ENCODE peak calls at places on chromosome 20, in eight cellular contexts. B is prostate gland, M is heart right ventricle, T is breast epithelium, L is AG04450, W is left ventricle myocardium inferior, Z is upper lobe of right lung, P is IMR-90. N is an unnamed sample. For H3K9me3, the result is how much of the 10 kb centered on the place peaks cover.

GRCh38 chr20:10521068-10521834 is 86.1 kb downstream of the SLX4IP start:
- DNase-seq in P (peak), L (no peak), W (no peak), M (no peak), T (no peak), Z (no peak), B (no peak), N (no peak)

GRCh38 chr20:49415005-49415663 is 67.3 kb downstream of the KCNB1 start:
- DNase-seq in L (no peak), Z (no peak), P (no peak), T (no peak), M (no peak), W (no peak), B (no peak), N (no peak)

GRCh38 chr20:38660429-38660828 is 58.8 kb downstream of the ARHGAP40 start:
- DNase-seq in B (no peak), M (no peak), T (no peak), P (no peak), Z (no peak), W (no peak), L (no peak), N (no peak)

GRCh38 chr20:24851346-24852019 is 97.6 kb upstream of the CST7 start:
- DNase-seq in T (no peak), B (no peak), M (no peak), Z (no peak), W (no peak), L (no peak), P (no peak), N (no peak)

GRCh38 chr20:42530855-42531674 is 658.6 kb downstream of the PTPRT start:
- DNase-seq in W (no peak), M (peak), T (no peak), P (no peak), B (no peak), L (no peak), Z (no peak), N (peak)

GRCh38 chr20:1888796-1889463 is 6.3 kb upstream of the SIRPA start:
- DNase-seq in M (no peak), B (no peak), W (no peak), P (peak), T (peak), L (no peak), Z (no peak), N (no peak)

GRCh38 chr20:64038579-64039292 is 2.8 kb downstream of the C20orf204 start:
- DNase-seq in Z (peak), M (peak), B (peak), P (peak), L (no peak), W (peak), T (peak), N (peak)

GRCh38 chr20:49595346-49595745 is 27.4 kb upstream of the PTGIS start:
- DNase-seq in W (no peak), L (no peak), P (no peak), B (no peak), M (no peak), Z (no peak), T (no peak), N (no peak)

GRCh38 chr20:8909596-8909995 is 159.3 kb upstream of the PLCB4 start:
- DNase-seq in B (no peak), T (no peak), M (no peak), L (no peak), P (peak), W (no peak), Z (no peak), N (no peak)

GRCh38 chr20:11429168-11429567 is 488.5 kb upstream of the BTBD3 start:
- DNase-seq in T (no peak), M (no peak), W (no peak), B (no peak), Z (no peak), L (no peak), P (no peak), N (no peak)

GRCh38 chr20:49891486-49891885 is 23.8 kb downstream of the SPATA2 start:
- DNase-seq in B (no peak), T (no peak), P (no peak), W (no peak), M (no peak), Z (no peak), L (no peak), N (no peak)

GRCh38 chr20:46694484-46694883 is 5.2 kb upstream of the TP53RK start:
- DNase-seq in M (no peak), W (no peak), L (no peak), Z (no peak), T (no peak), B (no peak), P (peak), N (no peak)

GRCh38 chr20:23200914-23201313 is 114.8 kb upstream of the CD93 start:
- DNase-seq in B (peak), M (peak), L (no peak), Z (no peak), T (no peak), P (peak), W (no peak), N (peak)

GRCh38 chr20:40258931-40259330 is 430.1 kb downstream of the MAFB start:
- DNase-seq in L (no peak), M (no peak), P (no peak), W (no peak), T (no peak), Z (no peak), B (no peak), N (no peak)

DNA sequence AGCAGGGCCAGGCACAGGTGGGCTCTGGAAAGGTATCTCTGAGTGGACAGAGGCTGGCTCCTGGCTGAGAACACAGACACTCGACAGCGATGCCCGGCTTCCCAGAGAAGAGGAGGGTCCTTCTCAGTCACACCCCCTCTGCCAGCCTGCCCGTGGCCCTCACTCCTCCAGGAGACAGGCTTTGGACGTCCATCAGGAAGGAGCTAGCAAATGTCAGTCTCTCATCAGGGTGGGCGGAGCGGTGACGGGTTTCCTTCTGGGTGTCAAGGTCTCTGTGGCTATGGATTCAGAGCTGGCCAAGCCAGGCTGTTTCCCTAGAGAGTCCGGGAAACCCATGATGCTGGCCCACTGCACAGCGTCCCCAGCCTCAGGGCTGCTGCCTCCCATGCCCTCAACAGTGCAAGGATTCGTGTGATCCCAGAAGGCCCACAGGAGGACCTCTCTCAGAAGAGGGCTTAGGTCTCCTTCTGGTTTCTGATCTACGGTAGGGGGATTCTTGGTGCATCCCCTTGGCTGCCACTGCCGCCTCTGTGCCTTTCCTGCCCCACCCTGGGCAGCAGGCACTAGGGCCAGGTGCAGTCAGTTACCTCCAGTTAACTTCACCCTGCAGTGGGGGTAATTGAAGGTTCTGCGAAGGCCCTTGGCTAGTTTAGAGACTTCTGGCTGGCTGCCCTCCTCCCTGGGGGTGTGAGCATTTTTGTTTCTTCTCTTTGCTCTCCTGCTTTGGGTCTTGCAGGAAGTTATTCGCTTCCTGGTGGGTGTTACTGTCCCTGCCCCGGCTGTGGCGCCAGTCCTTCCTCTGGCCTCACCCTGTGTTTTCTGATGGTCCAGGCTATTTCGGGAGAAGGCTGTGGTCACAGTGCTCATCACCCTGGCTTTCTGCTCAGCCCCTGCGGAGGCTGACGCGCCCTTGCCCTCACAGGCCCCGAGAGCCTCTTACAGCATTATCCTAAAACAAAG is 80.2 kb downstream of the CDH4 start:
- DNase-seq in B (no peak), P (no peak), T (no peak), L (no peak), M (no peak), W (no peak), Z (no peak), N (no peak)
- TF ChIP-seq CTCF in B (no peak), P (no peak), T (no peak), L (no peak), M (no peak), W (no peak), Z (no peak), N (no peak)

DNA sequence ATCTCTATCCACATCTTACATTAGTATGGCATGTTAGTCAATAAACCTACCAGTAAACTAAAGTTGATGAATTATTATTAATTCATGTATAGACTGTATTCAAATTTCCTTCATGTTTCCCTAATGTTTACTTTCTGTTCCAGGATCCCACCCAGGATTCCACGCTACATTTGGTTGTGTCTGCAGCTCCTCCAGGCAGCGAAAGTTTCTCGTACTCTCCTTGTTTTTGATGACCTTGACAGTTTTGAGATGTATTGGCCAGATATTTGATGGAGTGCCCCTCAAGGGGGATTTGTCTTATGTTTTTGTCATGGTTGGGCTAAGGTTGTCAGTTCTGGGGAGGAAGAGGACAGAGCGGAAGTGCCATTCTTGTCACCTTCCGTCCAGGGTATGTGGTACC is 445.2 kb upstream of the CDH4 start:
- DNase-seq in B (no peak), Z (no peak), W (no peak), T (no peak), L (no peak), P (no peak), M (no peak), N (no peak)
- H3K9me3 ChIP-seq in B (under half), Z (under half), W (under half), T (under half), L (under half), P (under half), M (under half), N (under half)

DNA sequence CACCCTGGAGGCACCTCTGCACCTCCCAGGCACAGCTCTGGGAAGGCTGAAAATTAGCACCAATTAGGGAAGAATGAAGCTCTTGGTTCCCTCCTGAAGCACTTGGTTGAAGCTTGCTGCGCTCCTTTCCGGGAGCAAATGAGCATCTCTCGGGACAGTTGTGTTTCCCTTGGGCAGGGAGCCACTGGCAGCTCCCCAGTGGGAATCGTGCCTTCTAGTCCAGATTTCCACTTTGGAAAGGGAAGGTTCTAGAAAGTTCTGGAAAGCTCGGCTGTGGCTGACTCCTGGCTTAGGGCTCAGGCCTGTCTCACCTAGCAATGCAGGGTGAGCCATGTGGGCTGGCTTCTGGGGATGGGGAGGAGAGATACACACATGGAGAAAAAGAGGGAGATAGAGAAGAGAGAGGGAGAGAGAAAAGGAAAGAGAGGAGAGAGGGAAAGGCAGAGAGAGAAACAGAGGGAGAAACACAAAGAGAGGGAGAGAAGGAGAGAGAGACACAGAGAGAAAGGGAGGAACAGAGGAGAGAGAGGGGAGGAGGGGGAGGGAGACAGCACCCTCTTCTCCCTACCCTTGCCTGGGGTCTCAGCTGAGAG is 24.7 kb downstream of the NTSR1 start:
- DNase-seq in M (no peak), W (no peak), B (no peak), P (no peak), Z (no peak), T (no peak), L (no peak), N (no peak)
- H3K4me3 ChIP-seq in M (no peak), W (no peak), B (no peak), P (no peak), Z (no peak), T (no peak), L (no peak), N (no peak)

GRCh38 chr20:51223163-51223562 is 200.3 kb upstream of the KCNG1 start:
- DNase-seq in T (no peak), W (no peak), M (no peak), L (no peak), P (no peak), Z (no peak), B (no peak), N (no peak)
- TF ChIP-seq CTCF in T (no peak), W (no peak), M (no peak), L (no peak), P (no peak), Z (no peak), B (no peak), N (no peak)